ENCODE peak calls at places on chromosomes 5 and 9, in nine cellular contexts. N is HFF-Myc; T is B cell; X is NCI-H1436; W is LoVo; E is activated naive CD8-positive, alpha-beta T cell treated with anti-CD3 and anti-CD28 coated beads, Interleukin-2, amount 50 U/mL, for 24 hours; Y is fibroblast of the conjunctiva; U is NCI-H774; V is left ventricle myocardium superior. A is an unnamed sample.

GRCh38 chr5:7181841-7182240 is 214.1 kb upstream of the ADCY2 start:
- DNase-seq in U (no peak), W (no peak), N (no peak), Y (no peak), T (no peak), V (no peak), E (no peak), X (no peak), A (no peak)

GRCh38 chr5:123044926-123045617 is 8.5 kb upstream of the PPIC start:
- DNase-seq in E (no peak), X (no peak), W (no peak), Y (no peak), N (no peak), U (no peak), V (no peak), T (no peak), A (no peak)

GRCh38 chr5:170755679-170756456 is 27.7 kb upstream of the GABRP start:
- DNase-seq in V (peak), N (no peak), E (no peak), X (no peak), Y (no peak), T (no peak), W (peak), U (no peak), A (peak)

GRCh38 chr9:114315723-114316363 is 7.1 kb upstream of the ORM1 start:
- DNase-seq in W (no peak), X (no peak), Y (no peak), T (no peak), V (no peak), U (no peak), N (no peak), E (no peak), A (no peak)

GRCh38 chr9:36091028-36091953 is 45.2 kb upstream of the GLIPR2 start:
- DNase-seq in N (no peak), X (no peak), E (no peak), Y (no peak), W (no peak), V (peak), U (no peak), T (no peak), A (peak)

GRCh38 chr5:139410886-139411835 is 7.3 kb upstream of the SPATA24 start:
- DNase-seq in V (no peak), U (no peak), T (no peak), Y (no peak), E (no peak), N (no peak), W (no peak), X (no peak), A (no peak)

GRCh38 chr5:523658-524441 is 399 bp downstream of the SLC9A3 start:
- DNase-seq in N (no peak), V (no peak), T (no peak), Y (no peak), W (no peak), X (no peak), U (no peak), E (no peak), A (no peak)

GRCh38 chr5:54610197-54610898 is 92.8 kb downstream of the SNX18 start:
- DNase-seq in Y (no peak), T (peak), X (no peak), E (peak), V (no peak), U (no peak), N (no peak), W (no peak), A (no peak)

GRCh38 chr5:32604800-32605765 is 19.7 kb downstream of the SUB1 start:
- DNase-seq in E (no peak), T (no peak), W (no peak), U (no peak), Y (no peak), X (no peak), N (no peak), V (no peak), A (no peak)

GRCh38 chr5:92470770-92471169 is 1087.7 kb upstream of the ARRDC3 start:
- DNase-seq in E (no peak), V (no peak), N (no peak), W (no peak), Y (no peak), T (no peak), X (no peak), U (no peak), A (no peak)

GRCh38 chr5:67094476-67095300 is 101.9 kb downstream of the CD180 start:
- DNase-seq in T (no peak), W (peak), V (no peak), X (no peak), U (no peak), N (peak), Y (peak), E (no peak), A (no peak)

GRCh38 chr5:136146201-136146600 is 13.6 kb downstream of the SMAD5 start:
- DNase-seq in T (no peak), E (no peak), Y (no peak), N (no peak), U (no peak), V (no peak), X (no peak), W (no peak), A (no peak)

GRCh38 chr9:5375790-5376477 is 36.3 kb upstream of the RLN1 start:
- DNase-seq in E (no peak), Y (no peak), W (no peak), T (no peak), V (no peak), X (no peak), U (no peak), N (no peak), A (no peak)

GRCh38 chr5:92652735-92653134 is 928.3 kb downstream of the NR2F1-AS1 start:
- DNase-seq in Y (peak), U (no peak), E (no peak), W (no peak), V (no peak), N (peak), T (no peak), X (no peak), A (no peak)

GRCh38 chr9:88747768-88748167 is 212.8 kb downstream of the NXNL2 start:
- DNase-seq in U (no peak), X (no peak), Y (peak), N (peak), W (peak), T (no peak), E (no peak), V (peak), A (no peak)

GRCh38 chr5:77798448-77798847 is 22.3 kb upstream of the TBCA start:
- DNase-seq in V (no peak), X (no peak), U (no peak), Y (no peak), N (no peak), W (no peak), E (no peak), T (no peak), A (no peak)

GRCh38 chr5:132714456-132715307 is 22.7 kb downstream of the KIF3A start:
- DNase-seq in E (no peak), U (no peak), T (no peak), W (no peak), X (no peak), Y (no peak), N (no peak), V (no peak), A (no peak)

GRCh38 chr5:12177225-12177624 is 273.0 kb upstream of the CTNND2 start:
- DNase-seq in Y (no peak), E (no peak), V (no peak), W (no peak), U (no peak), X (no peak), N (no peak), T (no peak), A (no peak)

GRCh38 chr5:1330146-1330846 is 14.6 kb downstream of the CLPTM1L start:
- DNase-seq in X (no peak), T (no peak), N (no peak), V (no peak), Y (no peak), E (no peak), U (no peak), W (no peak), A (no peak)

GRCh38 chr5:31809037-31809910 is 170.3 kb downstream of the PDZD2 start:
- DNase-seq in E (peak), U (peak), X (no peak), Y (peak), W (peak), T (no peak), V (peak), N (peak), A (peak)

GRCh38 chr5:38650540-38651275 is 94.3 kb upstream of the LIFR start:
- DNase-seq in W (peak), N (peak), E (no peak), V (no peak), U (no peak), Y (no peak), T (no peak), X (peak), A (peak)

GRCh38 chr9:20693068-20693467 is 9.0 kb downstream of the FOCAD start:
- DNase-seq in W (no peak), V (no peak), Y (no peak), E (no peak), T (no peak), N (no peak), X (no peak), U (no peak), A (no peak)

GRCh38 chr9:135887021-135887507 is 20.3 kb downstream of the CAMSAP1 start:
- DNase-seq in T (no peak), W (no peak), V (peak), U (no peak), N (no peak), X (no peak), E (no peak), Y (no peak), A (no peak)

GRCh38 chr5:173340984-173341383 is 12.8 kb upstream of the STC2 start:
- DNase-seq in E (no peak), Y (no peak), U (no peak), V (no peak), W (no peak), T (no peak), N (no peak), X (no peak), A (no peak)

GRCh38 chr5:135823799-135824366 is 10.6 kb upstream of the SLC25A48 start:
- DNase-seq in X (no peak), N (no peak), V (no peak), Y (no peak), U (no peak), T (no peak), W (no peak), E (no peak), A (no peak)

GRCh38 chr9:132756214-132756799 is 86.0 kb downstream of the GTF3C4 start:
- DNase-seq in E (no peak), T (no peak), N (no peak), W (no peak), X (no peak), V (no peak), U (no peak), Y (no peak), A (no peak)

GRCh38 chr5:115501457-115501856 is 43.1 kb downstream of the FEM1C start:
- DNase-seq in T (no peak), U (no peak), N (no peak), W (no peak), E (no peak), X (no peak), V (peak), Y (no peak), A (no peak)

GRCh38 chr5:170070556-170071412 is 34.9 kb upstream of the FOXI1 start:
- DNase-seq in U (no peak), V (peak), T (no peak), E (peak), Y (peak), N (no peak), X (no peak), W (peak), A (no peak)

GRCh38 chr9:78294290-78295176 is 2.4 kb upstream of the PSAT1 start:
- DNase-seq in E (no peak), Y (no peak), N (no peak), U (no peak), X (no peak), V (no peak), T (no peak), W (no peak), A (no peak)

GRCh38 chr5:72066658-72067057 is 40.6 kb upstream of the MAP1B start:
- DNase-seq in X (no peak), N (no peak), U (no peak), V (no peak), T (no peak), E (no peak), W (peak), Y (no peak), A (no peak)

GRCh38 chr5:172943906-172944305 is 15.3 kb upstream of the RPL26L1 start:
- DNase-seq in W (no peak), V (no peak), X (no peak), U (no peak), N (no peak), E (no peak), Y (no peak), T (no peak), A (no peak)